ENCODE peak calls at places on chromosomes 3 and 15, in ten cellular contexts. J is psoas muscle; I is posterior cingulate gyrus; X is H4; M is activated T-cell treated with anti-CD3 and anti-CD28 coated beads, Interleukin-2, amount 50 U/mL, for 1 hour; K is nephron progenitor cell; T is GM04503; L is naive thymus-derived CD8-positive, alpha-beta T cell; C is caudate nucleus; U is stimulated activated CD4-positive, alpha-beta T cell treated with anti-CD3 and anti-CD28 coated beads, Interleukin-4, amount 100 ng/mL, for 48 hours. N is an unnamed sample.

GRCh38 chr3:168802761-168803160 is 707.0 kb upstream of the GOLIM4 start:
- DNase-seq in J (no peak), I (no peak), X (no peak), M (no peak), K (no peak), T (no peak), L (no peak), C (no peak), U (no peak), N (no peak)

GRCh38 chr3:11690863-11691833 is 47.4 kb upstream of the VGLL4 start:
- DNase-seq in J (no peak), I (no peak), X (no peak), M (no peak), K (no peak), T (no peak), L (no peak), C (no peak), U (no peak), N (no peak)

GRCh38 chr15:99504823-99505551 is 60.8 kb upstream of the MEF2A start:
- DNase-seq in J (no peak), I (no peak), X (peak), M (no peak), K (no peak), T (no peak), L (no peak), C (no peak), U (peak), N (no peak)

GRCh38 chr3:45060165-45060897 is 34.2 kb downstream of the CLEC3B start:
- DNase-seq in J (no peak), I (no peak), X (no peak), M (no peak), K (no peak), T (no peak), L (no peak), C (no peak), U (no peak), N (no peak)

GRCh38 chr15:36802861-36803531 is 223.6 kb downstream of the CDIN1 start:
- DNase-seq in J (no peak), I (no peak), X (no peak), M (no peak), K (no peak), T (no peak), L (no peak), C (no peak), U (no peak), N (no peak)

GRCh38 chr15:79425591-79426295 is 6.4 kb upstream of the MINAR1 start:
- DNase-seq in J (no peak), I (no peak), X (no peak), M (no peak), K (no peak), T (no peak), L (no peak), C (no peak), U (no peak), N (no peak)

GRCh38 chr3:8505621-8506020 is 4.0 kb downstream of the LMCD1 start:
- DNase-seq in J (no peak), I (no peak), X (no peak), M (no peak), K (no peak), T (no peak), L (no peak), C (no peak), U (no peak), N (no peak)

GRCh38 chr3:191330309-191330712 is at the start of gene UTS2B:
- DNase-seq in J (no peak), I (no peak), X (peak), M (no peak), K (no peak), T (peak), L (no peak), C (no peak), U (no peak), N (no peak)

GRCh38 chr15:84685304-84685703 is 27.3 kb upstream of the NMB start:
- DNase-seq in J (peak), I (no peak), X (peak), M (no peak), K (no peak), T (peak), L (no peak), C (no peak), U (no peak), N (no peak)

GRCh38 chr15:60275624-60276023 is 122.2 kb downstream of the ANXA2 start:
- DNase-seq in J (no peak), I (no peak), X (no peak), M (no peak), K (no peak), T (no peak), L (no peak), C (no peak), U (no peak), N (no peak)

GRCh38 chr3:100269410-100270217 is 8.8 kb downstream of the TBC1D23 start:
- DNase-seq in J (no peak), I (no peak), X (peak), M (no peak), K (no peak), T (peak), L (no peak), C (no peak), U (no peak), N (no peak)

GRCh38 chr3:177694316-177694715 is 497.0 kb upstream of the TBL1XR1 start:
- DNase-seq in J (no peak), I (no peak), X (peak), M (no peak), K (no peak), T (peak), L (no peak), C (no peak), U (no peak), N (no peak)

GRCh38 chr3:15339001-15339400 is 6.6 kb upstream of the SH3BP5 start:
- DNase-seq in J (no peak), I (no peak), X (no peak), M (no peak), K (no peak), T (no peak), L (no peak), C (no peak), U (no peak), N (no peak)

GRCh38 chr3:37974121-37974927 is 16.3 kb upstream of the VILL start:
- DNase-seq in J (peak), I (peak), X (peak), M (peak), K (peak), T (no peak), L (peak), C (no peak), U (peak), N (peak)

GRCh38 chr3:78754066-78754743 is 1013.6 kb downstream of the ROBO1 start:
- DNase-seq in J (no peak), I (no peak), X (peak), M (no peak), K (no peak), T (peak), L (no peak), C (no peak), U (no peak), N (no peak)

GRCh38 chr15:98241032-98241554 is 280.6 kb downstream of the ARRDC4 start:
- DNase-seq in J (no peak), I (no peak), X (no peak), M (no peak), K (no peak), T (no peak), L (no peak), C (no peak), U (no peak), N (no peak)

GRCh38 chr3:154791611-154792010 is 288.5 kb upstream of the MME start:
- DNase-seq in J (no peak), I (no peak), X (no peak), M (no peak), K (no peak), T (no peak), L (no peak), C (no peak), U (no peak), N (no peak)

GRCh38 chr15:85316244-85316934 is 64.0 kb upstream of the AKAP13 start:
- DNase-seq in J (no peak), I (no peak), X (no peak), M (peak), K (no peak), T (peak), L (no peak), C (no peak), U (no peak), N (no peak)

GRCh38 chr15:101432982-101433381 is 56.5 kb downstream of the PCSK6 start:
- DNase-seq in J (no peak), I (no peak), X (no peak), M (no peak), K (no peak), T (no peak), L (no peak), C (no peak), U (no peak), N (no peak)

GRCh38 chr15:33234019-33234418 is 39.5 kb upstream of the FMN1 start:
- DNase-seq in J (no peak), I (no peak), X (peak), M (no peak), K (no peak), T (no peak), L (no peak), C (no peak), U (no peak), N (no peak)

GRCh38 chr3:149532463-149533180 is 58.1 kb downstream of the TM4SF4 start:
- DNase-seq in J (no peak), I (no peak), X (no peak), M (no peak), K (no peak), T (no peak), L (no peak), C (no peak), U (no peak), N (no peak)

GRCh38 chr3:171058058-171058457 is 31.5 kb upstream of the SLC2A2 start:
- DNase-seq in J (no peak), I (no peak), X (no peak), M (no peak), K (no peak), T (peak), L (no peak), C (no peak), U (no peak), N (no peak)

GRCh38 chr3:165056510-165056909 is 21.8 kb downstream of the SI start:
- DNase-seq in J (no peak), I (no peak), X (no peak), M (no peak), K (no peak), T (no peak), L (no peak), C (no peak), U (no peak), N (no peak)

GRCh38 chr15:80076321-80077318 is 17.1 kb downstream of the ZFAND6 start:
- DNase-seq in J (no peak), I (no peak), X (no peak), M (no peak), K (no peak), T (no peak), L (no peak), C (no peak), U (no peak), N (no peak)

GRCh38 chr15:53693729-53694533 is 65.5 kb downstream of the WDR72 start:
- DNase-seq in J (no peak), I (peak), X (peak), M (no peak), K (no peak), T (no peak), L (no peak), C (no peak), U (no peak), N (no peak)

GRCh38 chr3:185070491-185071335 is 82.1 kb downstream of the C3orf70 start:
- DNase-seq in J (no peak), I (no peak), X (peak), M (no peak), K (peak), T (no peak), L (no peak), C (no peak), U (no peak), N (no peak)

GRCh38 chr15:66408690-66409089 is 22.0 kb downstream of the MAP2K1 start:
- DNase-seq in J (no peak), I (no peak), X (no peak), M (no peak), K (no peak), T (no peak), L (no peak), C (no peak), U (no peak), N (no peak)

N was measured in naive B cell.